ENCODE peak calls at places on chromosomes 12 and 14, in ten cellular contexts. P is BJ, H is A549, U is astrocyte, S is brain microvascular endothelial cell, M is upper lobe of left lung, J is neural progenitor cell, F is thoracic aorta, D is AG04450, N is suprapubic skin. Q is an unnamed sample.

GRCh38 chr12:99706736-99707473 is 59.4 kb downstream of the GARIN6 start:
- DNase-seq in P (no peak), H (no peak), U (no peak), S (no peak), M (peak; percentile 37), J (no peak), F (no peak), D (no peak), N (no peak), Q (no peak)

GRCh38 chr12:5554711-5555110 is 122.8 kb downstream of the NTF3 start:
- DNase-seq in P (peak; percentile 93), H (no peak), U (peak; percentile 47), S (peak; percentile 16), M (no peak), J (no peak), F (no peak), D (no peak), N (no peak), Q (peak; percentile 72)

GRCh38 chr12:49885663-49886461 is 17.8 kb downstream of the FAIM2 start:
- DNase-seq in P (no peak), H (no peak), U (no peak), S (no peak), M (no peak), J (no peak), F (no peak), D (no peak), N (no peak), Q (no peak)

GRCh38 chr12:117124421-117125274 is 25.4 kb upstream of the TESC start:
- DNase-seq in P (no peak), H (no peak), U (no peak), S (no peak), M (no peak), J (no peak), F (no peak), D (no peak), N (no peak), Q (no peak)

GRCh38 chr12:117968826-117969659 is at the start of gene KSR2:
- DNase-seq in P (no peak), H (peak; percentile 66), U (peak; percentile 25), S (peak; percentile 9), M (peak; percentile 86), J (peak; percentile 94), F (no peak), D (no peak), N (no peak), Q (no peak)

GRCh38 chr12:91178139-91178561 is 4.5 kb downstream of the DCN start:
- DNase-seq in P (no peak), H (peak; percentile 3), U (peak; percentile 8), S (no peak), M (no peak), J (no peak), F (no peak), D (no peak), N (peak; percentile 57), Q (peak; percentile 33)

GRCh38 chr12:105352940-105353635 is 22.6 kb downstream of the C12orf75 start:
- DNase-seq in P (no peak), H (peak; percentile 29), U (no peak), S (no peak), M (no peak), J (peak; percentile 11), F (no peak), D (no peak), N (no peak), Q (no peak)

GRCh38 chr12:16609140-16609539 is 3.2 kb upstream of the LMO3 start:
- DNase-seq in P (no peak), H (no peak), U (no peak), S (no peak), M (no peak), J (no peak), F (no peak), D (no peak), N (no peak), Q (no peak)

GRCh38 chr12:88420460-88420859 is 159.8 kb downstream of the KITLG start:
- DNase-seq in P (peak; percentile 90), H (peak; percentile 16), U (peak; percentile 90), S (peak; percentile 74), M (no peak), J (no peak), F (no peak), D (peak; percentile 47), N (no peak), Q (peak; percentile 83)

GRCh38 chr12:47409310-47409709 is 296.5 kb downstream of the RPAP3 start:
- DNase-seq in P (no peak), H (no peak), U (no peak), S (no peak), M (no peak), J (no peak), F (no peak), D (no peak), N (no peak), Q (no peak)

GRCh38 chr12:45948546-45948945 is 41.8 kb downstream of the SCAF11 start:
- DNase-seq in P (no peak), H (no peak), U (no peak), S (no peak), M (no peak), J (no peak), F (no peak), D (no peak), N (no peak), Q (no peak)
- TF ChIP-seq CTCF in P (no peak), H (no peak), U (no peak), S (no peak), M (no peak), J (no peak), F (no peak), D (no peak), N (no peak), Q (no peak)

DNA sequence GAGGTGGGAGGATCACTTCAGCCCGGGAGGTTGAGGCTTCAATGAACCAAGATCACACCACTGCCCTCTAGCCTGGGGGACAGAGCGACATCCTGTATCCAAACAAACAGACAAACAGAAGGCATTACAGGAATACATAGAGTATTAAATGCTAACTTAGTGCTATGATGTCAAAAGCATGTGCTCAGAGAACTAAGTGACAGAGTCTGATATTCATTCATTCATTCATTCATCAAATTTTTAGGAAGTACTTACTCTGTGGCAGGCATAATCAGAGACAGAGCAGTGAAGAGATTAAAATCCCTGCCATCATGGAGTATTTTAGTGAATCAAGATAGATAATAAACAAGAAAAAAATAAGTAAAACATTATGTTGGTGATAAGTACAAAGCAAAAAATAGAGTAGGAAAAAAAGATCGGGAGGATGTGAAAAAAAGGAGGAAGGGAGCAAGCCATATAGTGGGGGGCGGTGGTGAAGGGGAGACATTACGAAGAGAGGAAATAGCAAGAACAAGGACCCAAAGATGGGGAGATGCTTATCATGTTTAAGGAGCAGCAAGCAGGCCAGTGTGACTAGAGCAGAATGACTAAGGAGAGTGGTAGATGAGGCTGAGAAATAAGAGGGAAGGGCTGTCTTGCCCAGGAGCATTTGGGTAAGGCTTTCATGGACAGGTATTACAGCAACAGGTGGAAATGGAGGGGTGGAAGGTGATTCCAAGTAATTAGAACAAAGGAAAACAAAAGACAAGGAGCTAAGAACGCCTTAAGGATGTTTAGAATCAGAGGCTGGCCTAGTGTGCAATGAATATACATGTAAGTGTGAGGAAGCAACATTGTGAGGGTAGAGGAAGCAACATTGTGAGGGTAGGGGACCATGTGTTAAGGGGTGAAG is 2.8 kb downstream of the MAP4K5 start:
- DNase-seq in P (no peak), H (no peak), U (peak; percentile 44), S (peak; percentile 34), M (no peak), J (no peak), F (no peak), D (no peak), N (no peak), Q (no peak)
- H3K4me3 ChIP-seq in P (peak overlapping the region; percentile 92), H (no peak overlapping the region), U (peak overlapping the region; percentile 94), S (peak overlapping the region; percentile 84), M (no peak overlapping the region), J (peak overlapping the region; percentile 91), F (no peak overlapping the region), D (peak overlapping the region; percentile 80), N (peak overlapping the region; percentile 83), Q (peak overlapping the region; percentile 32)

GRCh38 chr14:95679995-95680735 is 6.1 kb upstream of the TCL1B start:
- DNase-seq in P (no peak), H (peak; percentile 29), U (no peak), S (no peak), M (peak; percentile 6), J (peak; percentile 58), F (no peak), D (no peak), N (no peak), Q (no peak)
- TF ChIP-seq CTCF in P (no peak), H (no peak), U (no peak), S (no peak), M (no peak), J (no peak), F (no peak), D (no peak), N (no peak), Q (no peak)

GRCh38 chr12:109288571-109288970 is 20.5 kb downstream of the FOXN4 start:
- DNase-seq in P (no peak), H (peak; percentile 42), U (no peak), S (no peak), M (no peak), J (no peak), F (no peak), D (no peak), N (no peak), Q (no peak)
- H3K4me3 ChIP-seq in P (no peak overlapping the region), H (no peak overlapping the region), U (no peak overlapping the region), S (no peak overlapping the region), M (no peak overlapping the region), J (no peak overlapping the region), F (no peak overlapping the region), D (no peak overlapping the region), N (no peak overlapping the region), Q (no peak overlapping the region)

DNA sequence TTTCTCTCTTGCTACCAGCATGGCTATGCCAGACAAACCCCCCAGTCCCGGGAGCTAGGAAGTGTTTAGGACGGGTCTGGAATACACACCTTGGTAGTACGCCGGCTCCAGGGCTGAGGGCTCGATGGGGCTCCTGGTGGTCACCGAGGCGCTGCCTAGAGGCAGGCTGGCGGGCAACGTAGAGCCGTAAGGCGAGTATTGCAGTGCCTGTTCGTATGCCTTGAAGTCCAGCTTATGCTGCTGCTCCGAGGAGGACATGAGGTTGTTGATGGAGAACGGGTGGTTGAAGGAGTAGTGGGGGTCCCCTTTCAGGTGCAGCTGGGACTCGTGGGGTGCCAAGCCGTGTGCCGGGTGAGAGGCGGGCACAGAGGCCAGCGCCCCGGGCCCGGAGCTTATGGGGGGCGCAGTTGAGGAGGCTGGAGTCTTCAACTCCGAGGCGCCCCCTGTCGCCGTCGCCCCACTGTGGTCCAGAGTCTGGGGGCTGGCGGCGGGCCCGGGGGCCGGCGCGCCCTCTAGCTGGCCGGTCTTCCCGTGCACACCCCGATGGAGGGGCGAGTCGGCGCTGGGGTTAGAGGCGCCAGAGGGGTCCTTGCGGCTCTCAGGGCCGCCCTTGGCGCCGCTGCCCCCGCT is 3.6 kb downstream of the FOXA1 start:
- DNase-seq in P (no peak), H (peak; percentile 80), U (no peak), S (no peak), M (peak; percentile 45), J (peak; percentile 88), F (no peak), D (no peak), N (no peak), Q (no peak)
- TF ChIP-seq CTCF in P (peak; percentile 10), H (peak; percentile 74), U (no peak), S (peak; percentile 5), M (no peak), J (peak; percentile 67), F (no peak), D (no peak), N (no peak), Q (no peak)